ENCODE peak calls at places on chromosomes 6 and 20, in five cellular contexts. E, V, M, R and S are unnamed samples.

GRCh38 chr6:33746036-33746600 is 587 bp downstream of the IP6K3 start:
- DNase-seq in E (no peak), R (peak; percentile 42), M (peak; percentile 20), V (no peak), S (no peak)

GRCh38 chr6:14706378-14706929 is 539.4 kb upstream of the JARID2 start:
- DNase-seq in E (peak; percentile 41), R (no peak), V (no peak), M (peak; percentile 94), S (no peak)

GRCh38 chr6:15948930-15949900 is 179.7 kb upstream of the MYLIP start:
- DNase-seq in R (peak; percentile 28), V (peak; percentile 71), M (peak; percentile 57), E (no peak), S (no peak)

GRCh38 chr6:75130784-75131183 is 75.1 kb downstream of the COL12A1 start:
- DNase-seq in R (peak; percentile 14), V (no peak), M (no peak), E (no peak), S (no peak)

GRCh38 chr6:106097368-106098231 is 11.5 kb downstream of the PRDM1 start:
- DNase-seq in E (peak; percentile 71), M (peak; percentile 25), R (no peak), V (no peak), S (no peak)

GRCh38 chr6:142944126-142945066 is 580 bp downstream of the HIVEP2 start:
- DNase-seq in E (peak; percentile 91), V (peak; percentile 80), R (peak; percentile 87), M (peak; percentile 78), S (no peak)

GRCh38 chr6:89404512-89404911 is 7.6 kb downstream of the RRAGD start:
- DNase-seq in E (no peak), M (no peak), V (no peak), R (no peak), S (no peak)

GRCh38 chr6:55957961-55958422 is 82.6 kb upstream of the BMP5 start:
- DNase-seq in R (no peak), M (no peak), V (no peak), E (no peak), S (no peak)

GRCh38 chr20:36549942-36550796 is 8.8 kb downstream of the MYL9 start:
- DNase-seq in R (no peak), V (no peak), M (no peak), E (no peak), S (no peak)

GRCh38 chr6:33801611-33802010 is 2.2 kb downstream of the MLN start:
- DNase-seq in E (no peak), M (no peak), R (no peak), V (no peak), S (no peak)

GRCh38 chr6:22783921-22784320 is 214.6 kb downstream of the HDGFL1 start:
- DNase-seq in M (no peak), E (no peak), V (no peak), R (no peak), S (no peak)

GRCh38 chr6:111469543-111469942 is 13.5 kb downstream of the REV3L start:
- DNase-seq in E (no peak), V (no peak), R (peak; percentile 34), M (no peak), S (no peak)

GRCh38 chr20:584375-585301 is 25.5 kb downstream of the TCF15 start:
- DNase-seq in M (peak; percentile 26), E (no peak), R (peak; percentile 76), V (no peak), S (no peak)

GRCh38 chr20:53420061-53420460 is 173.6 kb downstream of the ZNF217 start:
- DNase-seq in E (no peak), M (no peak), R (no peak), V (no peak), S (no peak)

GRCh38 chr6:131687022-131687421 is 14.2 kb downstream of the OR2A4 start:
- DNase-seq in E (no peak), V (no peak), M (no peak), R (no peak), S (no peak)

GRCh38 chr6:99334526-99335127 is 14.8 kb downstream of the FAXC start:
- DNase-seq in V (no peak), E (no peak), R (peak; percentile 87), M (peak; percentile 49), S (no peak)

GRCh38 chr20:9200196-9200595 is 131.3 kb downstream of the PLCB4 start:
- DNase-seq in R (no peak), M (no peak), E (no peak), V (no peak), S (no peak)

GRCh38 chr6:7998103-7998725 is 66.0 kb downstream of the BLOC1S5 start:
- DNase-seq in R (no peak), E (no peak), V (no peak), M (peak; percentile 9), S (no peak)

GRCh38 chr6:143675327-143675900 is 2.4 kb upstream of the PHACTR2 start:
- DNase-seq in M (no peak), R (no peak), V (no peak), E (no peak), S (no peak)

GRCh38 chr6:170011233-170012142 is 260.1 kb downstream of the ERMARD start:
- DNase-seq in E (no peak), M (no peak), V (no peak), R (no peak), S (no peak)

GRCh38 chr6:20953019-20953418 is 418.8 kb downstream of the CDKAL1 start:
- DNase-seq in E (no peak), M (no peak), R (peak; percentile 74), V (no peak), S (no peak)

GRCh38 chr20:31566658-31567379 is 38.3 kb upstream of the ID1 start:
- DNase-seq in E (no peak), R (peak; percentile 69), M (peak; percentile 85), V (no peak), S (no peak)
- H3K4me3 ChIP-seq in E (no peak overlapping the region), R (peak overlapping the region; percentile 20), M (peak overlapping the region; percentile 21), V (no peak overlapping the region), S (no peak overlapping the region)

GRCh38 chr6:79203753-79204253 is 30.7 kb downstream of the HMGN3 start:
- DNase-seq in V (no peak), R (no peak), M (no peak), E (no peak), S (no peak)
- H3K4me3 ChIP-seq in V (no peak overlapping the region), R (no peak overlapping the region), M (no peak overlapping the region), E (no peak overlapping the region), S (no peak overlapping the region)

GRCh38 chr20:62864207-62864606 is 2.6 kb upstream of the TCFL5 start:
- DNase-seq in V (no peak), M (no peak), E (no peak), R (no peak), S (no peak)

GRCh38 chr20:62859721-62860120 is 1.9 kb downstream of the TCFL5 start:
- DNase-seq in V (no peak), E (no peak), M (no peak), R (no peak), S (no peak)

GRCh38 chr20:62860391-62860923 is 1.2 kb downstream of the TCFL5 start:
- DNase-seq in E (no peak), M (peak; percentile 32), R (peak; percentile 32), V (no peak), S (no peak)

GRCh38 chr20:62860924-62861691 is 514 bp downstream of the TCFL5 start:
- DNase-seq in E (no peak), V (no peak), M (no peak), R (peak; percentile 46), S (no peak)

DNA sequence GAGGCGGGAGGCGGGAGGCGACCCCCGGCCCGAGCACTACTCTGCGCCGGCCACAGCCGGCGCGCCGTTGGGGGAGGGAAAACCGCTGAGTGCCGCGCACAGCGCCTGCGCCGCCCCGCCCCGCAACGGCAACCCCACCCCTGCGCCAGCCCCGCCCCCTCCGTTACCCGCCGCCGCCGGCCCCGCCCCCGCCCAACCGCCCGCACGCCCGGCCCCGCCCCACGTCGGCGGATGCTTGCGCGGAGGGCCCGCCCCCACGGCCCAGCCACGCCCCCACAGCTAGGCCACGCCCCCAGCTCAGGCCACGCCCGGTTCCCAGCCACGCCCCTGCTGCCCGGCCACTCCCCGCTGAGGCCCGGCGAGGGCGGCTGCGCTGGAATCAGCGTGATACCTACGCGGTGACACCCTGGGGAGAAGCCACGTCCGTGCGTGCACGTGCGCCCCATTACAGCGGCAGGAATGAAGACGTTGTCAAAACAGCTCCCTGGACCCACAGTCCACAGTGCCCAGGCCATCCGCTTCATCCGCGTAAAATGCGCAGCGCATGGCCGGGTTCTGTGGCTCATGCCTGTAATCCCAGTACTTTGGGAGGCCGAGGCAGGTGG is at the start of gene TCFL5:
- DNase-seq in R (peak; percentile 81), M (peak; percentile 76), V (peak; percentile 89), E (peak; percentile 87), S (no peak)
- H3K4me3 ChIP-seq in R (peak within 1 kb of the TSS; percentile 70), M (peak within 1 kb of the TSS; percentile 69), V (peak within 1 kb of the TSS; percentile 71), E (peak within 1 kb of the TSS; percentile 40), S (peak within 1 kb of the TSS; percentile 70)

DNA sequence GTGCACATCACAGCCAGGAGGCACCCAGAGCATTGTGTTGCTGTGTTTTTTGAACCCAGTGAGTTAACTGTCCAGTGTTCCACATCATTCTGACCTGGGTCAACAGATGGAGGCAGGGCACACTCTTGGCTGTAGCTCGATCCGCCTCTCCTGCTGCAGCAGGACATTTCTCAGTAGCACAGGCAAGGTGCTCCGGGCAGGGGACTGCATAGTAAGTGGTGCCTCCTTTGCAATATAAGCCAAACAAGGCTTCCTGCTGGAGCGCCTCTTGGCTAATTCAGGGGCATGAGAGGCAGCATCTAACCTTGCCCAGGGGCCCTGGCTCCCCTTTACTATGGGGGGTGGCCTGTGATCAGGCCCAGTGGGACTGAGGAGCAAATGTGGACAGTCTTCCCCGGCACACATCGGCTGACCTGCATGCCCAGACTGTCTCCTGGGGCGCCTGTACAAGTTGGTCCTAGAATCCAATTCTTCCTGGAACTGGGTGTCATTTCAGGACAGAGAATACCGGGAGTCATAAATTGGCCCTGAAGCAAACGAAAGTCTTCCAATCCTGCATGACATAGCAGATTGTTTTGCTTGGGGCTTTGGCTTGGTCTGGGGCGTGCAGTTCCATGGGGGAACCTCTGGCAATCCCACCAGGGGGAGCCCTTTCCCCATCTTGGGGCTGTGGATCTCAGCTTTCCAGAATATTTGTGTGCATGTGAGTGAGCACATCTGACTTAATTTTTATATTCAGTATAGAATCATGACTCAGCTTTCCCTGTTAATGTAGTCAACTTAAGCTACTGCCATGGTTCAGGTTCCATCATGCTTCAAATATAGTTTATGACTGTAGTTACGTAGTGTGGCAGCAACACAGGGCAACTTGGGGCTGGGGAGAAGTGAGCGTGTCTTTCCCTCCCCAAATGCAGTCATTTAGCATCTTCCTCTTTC is 56.0 kb upstream of the DDR1 start:
- DNase-seq in V (peak; percentile 87), M (peak; percentile 88), R (peak; percentile 87), E (peak; percentile 82), S (no peak)
- H3K4me3 ChIP-seq in V (no peak overlapping the region), M (no peak overlapping the region), R (no peak overlapping the region), E (no peak overlapping the region), S (no peak overlapping the region)

DNA sequence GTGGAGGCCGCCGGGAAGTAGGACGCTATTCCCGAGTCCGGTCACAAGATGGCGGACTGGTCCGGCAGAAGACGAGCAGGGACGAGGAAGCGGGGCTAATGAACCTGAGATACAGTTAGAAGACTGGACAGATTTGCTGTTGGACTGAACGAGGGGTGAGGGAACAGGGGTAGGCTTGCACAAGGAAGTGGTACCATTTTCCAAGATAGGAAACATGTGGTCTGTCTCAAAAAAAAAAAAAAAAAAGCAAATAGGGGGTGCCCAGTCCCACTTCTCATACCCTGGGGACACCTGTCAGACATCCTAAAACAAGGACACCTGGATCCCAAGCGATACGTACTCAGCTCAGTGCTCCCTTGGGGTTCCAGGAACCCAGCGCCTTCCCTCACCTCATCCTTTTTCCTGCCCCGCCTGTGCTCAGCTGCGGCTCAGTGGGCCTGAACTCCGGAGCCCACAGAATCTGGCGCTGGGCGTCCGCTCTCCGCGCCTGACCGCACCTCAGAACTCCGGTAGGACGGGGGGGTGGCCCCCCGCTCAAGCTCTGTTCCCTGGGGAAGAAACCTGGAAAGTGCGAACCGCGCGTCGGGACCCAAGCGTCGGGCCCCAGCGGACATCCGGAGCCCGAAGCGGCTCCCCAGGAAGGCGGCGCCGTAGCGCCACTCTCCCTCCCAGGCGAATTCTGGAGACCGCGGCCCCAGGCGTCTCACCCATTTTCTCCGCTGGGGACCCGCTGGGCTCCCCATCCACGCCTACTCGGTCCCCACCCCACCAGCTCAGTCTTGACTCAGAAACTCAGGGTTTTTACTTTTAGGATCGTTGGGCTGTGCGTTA is at the start of gene LY6G5C:
- DNase-seq in V (peak; percentile 83), M (peak; percentile 69), R (peak; percentile 85), E (peak; percentile 78), S (no peak)
- H3K4me3 ChIP-seq in V (peak within 1 kb of the TSS; percentile 26), M (peak within 1 kb of the TSS; percentile 53), R (peak within 1 kb of the TSS; percentile 75), E (peak within 1 kb of the TSS; percentile 41), S (peak within 1 kb of the TSS; percentile 26)